ENCODE peak calls at places on chromosomes 4 and X, in nine cellular contexts. Y is right cardiac atrium; L is CD8-positive, alpha-beta T cell; R is lung; N is cardiac muscle cell; A is Peyer's patch; Q is dorsolateral prefrontal cortex; P is tibial artery; Z is esophagus squamous epithelium. K is an unnamed sample.

GRCh38 chrX:47224266-47224895 is 5.9 kb downstream of the CDK16 start:
- DNase-seq in Y (no peak), P (peak), Z (no peak), Q (peak), R (no peak), N (no peak), L (no peak), A (no peak), K (no peak)

GRCh38 chr4:57231781-57232180 is 121.6 kb upstream of the IGFBP7 start:
- DNase-seq in R (no peak), Z (no peak), Y (no peak), L (no peak), A (no peak), P (no peak), N (no peak), Q (no peak), K (peak)

GRCh38 chrX:21907250-21907649 is 33.3 kb upstream of the SMS start:
- DNase-seq in R (no peak), P (no peak), A (no peak), N (peak), Q (no peak), Z (no peak), L (no peak), Y (no peak), K (no peak)

GRCh38 chr4:150209140-150209829 is 131.0 kb downstream of the DCLK2 start:
- DNase-seq in R (peak), Z (no peak), N (peak), Q (no peak), A (peak), P (peak), Y (peak), L (no peak), K (no peak)

GRCh38 chr4:123832173-123833026 is 435.8 kb downstream of the SPRY1 start:
- DNase-seq in Y (peak), Q (no peak), A (no peak), N (peak), P (peak), L (no peak), R (peak), Z (no peak), K (peak)

GRCh38 chr4:118790544-118790943 is 45.4 kb downstream of the SEC24D start:
- DNase-seq in A (no peak), L (no peak), P (no peak), Q (no peak), R (no peak), Z (no peak), N (no peak), Y (no peak), K (no peak)

GRCh38 chr4:24203896-24204295 is 314.0 kb upstream of the PPARGC1A start:
- DNase-seq in R (no peak), P (no peak), Y (no peak), A (no peak), N (peak), Q (no peak), Z (no peak), L (no peak), K (no peak)

GRCh38 chr4:135283934-135284333 is 1082.3 kb upstream of the PABPC4L start:
- DNase-seq in Z (no peak), A (no peak), Q (no peak), Y (no peak), R (no peak), L (no peak), N (no peak), P (no peak), K (no peak)

GRCh38 chr4:89753601-89754066 is 83.3 kb downstream of the SNCA start:
- DNase-seq in P (no peak), R (no peak), Q (no peak), A (no peak), L (no peak), N (peak), Z (no peak), Y (no peak), K (peak)

GRCh38 chr4:78726575-78726974 is 49.6 kb upstream of the BMP2K start:
- DNase-seq in R (no peak), L (no peak), A (no peak), Y (no peak), Z (no peak), P (no peak), Q (no peak), N (no peak), K (no peak)

GRCh38 chr4:31647776-31648175 is 927.6 kb downstream of the PCDH7 start:
- DNase-seq in R (no peak), Z (no peak), N (no peak), A (no peak), L (no peak), Q (no peak), P (no peak), Y (no peak), K (peak)

GRCh38 chr4:31655328-31655727 is 935.2 kb downstream of the PCDH7 start:
- DNase-seq in P (no peak), Q (no peak), L (no peak), A (no peak), N (peak), Y (no peak), Z (no peak), R (no peak), K (no peak)

GRCh38 chr4:31649878-31650277 is 929.7 kb downstream of the PCDH7 start:
- DNase-seq in A (no peak), Q (no peak), L (no peak), N (no peak), Y (no peak), P (no peak), Z (no peak), R (no peak), K (no peak)

GRCh38 chr4:31651541-31651940 is 931.4 kb downstream of the PCDH7 start:
- DNase-seq in R (no peak), Z (no peak), L (no peak), A (no peak), Y (no peak), P (no peak), N (no peak), Q (no peak), K (no peak)
- H3K27ac ChIP-seq in R (no peak), Z (no peak), L (no peak), A (no peak), Y (no peak), P (no peak), N (no peak), Q (no peak), K (no peak)

GRCh38 chrX:103629295-103630170 is 758 bp downstream of the TCEAL1 start:
- DNase-seq in A (peak), L (peak), Q (peak), N (peak), R (peak), P (peak), Y (peak), Z (no peak), K (no peak)
- H3K27ac ChIP-seq in A (peak), L (peak), Q (peak), N (peak), R (peak), P (peak), Y (peak), Z (peak), K (peak)

DNA sequence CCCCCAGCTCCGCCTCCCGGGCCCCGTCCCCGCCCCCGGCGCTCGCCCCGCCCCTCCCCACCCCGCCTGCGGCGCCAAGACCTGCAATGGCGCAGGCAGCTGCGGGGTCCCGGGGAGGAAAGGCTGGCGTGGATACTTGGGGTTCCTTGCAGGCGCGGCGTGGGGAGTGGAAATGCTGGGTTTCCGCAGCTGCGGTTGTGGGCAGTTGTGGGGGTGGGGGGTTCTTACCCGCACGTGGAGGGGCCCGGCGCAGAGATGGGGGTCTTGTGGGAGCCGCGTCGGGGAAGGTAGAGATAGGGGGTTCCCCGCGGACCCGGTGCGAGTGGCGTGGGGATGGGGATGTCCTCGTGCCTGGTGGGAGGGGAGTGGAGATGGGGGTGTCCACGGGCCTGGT is 678 bp upstream of the ASMTL start:
- DNase-seq in R (peak), Q (no peak), P (no peak), Y (peak), A (no peak), N (no peak), L (no peak), Z (no peak), K (no peak)
- H3K27ac ChIP-seq in R (peak), Q (peak), P (peak), Y (peak), A (peak), N (peak), L (peak), Z (peak), K (peak)

GRCh38 chrX:13266641-13267420 is 53.0 kb downstream of the ATXN3L start:
- DNase-seq in Z (no peak), A (no peak), L (no peak), Y (no peak), R (no peak), Q (no peak), P (no peak), N (no peak), K (no peak)
- H3K27ac ChIP-seq in Z (no peak), A (no peak), L (no peak), Y (no peak), R (no peak), Q (no peak), P (no peak), N (no peak), K (peak)

GRCh38 chr4:168551945-168552695 is 55.3 kb downstream of the PALLD start:
- DNase-seq in Q (no peak), Z (no peak), N (no peak), L (no peak), R (no peak), P (no peak), A (no peak), Y (no peak), K (no peak)

GRCh38 chr4:168551211-168551610 is 54.4 kb downstream of the PALLD start:
- DNase-seq in Z (no peak), A (no peak), L (no peak), N (peak), P (no peak), R (no peak), Y (no peak), Q (no peak), K (no peak)

GRCh38 chr4:168549145-168549544 is 52.3 kb downstream of the PALLD start:
- DNase-seq in Y (no peak), R (no peak), Q (no peak), L (no peak), A (no peak), Z (no peak), P (no peak), N (no peak), K (no peak)

GRCh38 chr4:168553714-168554370 is 57.0 kb downstream of the PALLD start:
- DNase-seq in Y (no peak), N (no peak), L (no peak), R (no peak), P (no peak), Q (no peak), A (no peak), Z (no peak), K (no peak)

DNA sequence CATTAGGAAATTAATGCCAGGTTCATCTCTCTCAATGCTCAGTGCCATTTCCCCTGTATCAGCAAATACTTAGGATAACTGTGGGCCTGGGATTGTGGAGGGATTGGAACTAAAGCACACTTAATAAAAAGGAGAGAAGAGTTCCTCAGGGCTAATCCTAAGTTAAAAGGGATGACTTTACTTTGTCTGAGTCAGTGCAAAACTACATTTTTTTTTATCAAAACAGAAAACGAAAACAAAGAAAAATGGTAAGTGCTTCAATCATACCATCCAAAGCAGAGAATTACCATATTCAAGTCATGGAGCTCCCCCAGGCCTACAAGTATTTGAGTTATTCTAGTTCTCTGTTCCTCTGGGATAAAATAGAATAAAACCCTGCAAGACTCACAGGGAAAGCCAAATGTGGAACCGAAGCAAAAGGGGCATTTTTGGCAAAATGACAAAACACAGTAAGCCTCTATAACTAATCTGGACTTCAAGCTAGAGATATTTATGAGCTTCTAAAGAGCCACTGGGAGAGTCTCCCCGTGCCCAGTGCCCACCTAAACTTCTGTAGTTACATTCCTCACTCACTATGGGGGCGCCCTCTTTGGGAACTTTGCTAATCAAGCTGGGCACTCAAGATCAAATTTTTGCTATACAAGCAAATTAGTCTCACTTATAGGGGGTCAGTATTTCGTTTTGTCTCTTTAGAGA is 53.4 kb downstream of the PALLD start:
- DNase-seq in L (no peak), Q (no peak), Y (no peak), R (no peak), Z (no peak), P (no peak), A (no peak), N (no peak), K (no peak)
- H3K27ac ChIP-seq in L (no peak), Q (no peak), Y (no peak), R (peak), Z (no peak), P (no peak), A (no peak), N (no peak), K (no peak)

GRCh38 chrX:16512401-16512776 is 137.6 kb upstream of the S100G start:
- DNase-seq in L (no peak), R (no peak), Y (no peak), A (no peak), Z (no peak), N (no peak), Q (no peak), P (no peak), K (no peak)
- H3K27ac ChIP-seq in L (no peak), R (no peak), Y (no peak), A (no peak), Z (no peak), N (peak), Q (no peak), P (no peak), K (no peak)

GRCh38 chrX:67415937-67416336 is 127.9 kb upstream of the AR start:
- DNase-seq in N (no peak), L (no peak), A (no peak), P (no peak), R (no peak), Q (no peak), Y (no peak), Z (no peak), K (no peak)
- H3K27ac ChIP-seq in N (no peak), L (no peak), A (no peak), P (no peak), R (no peak), Q (no peak), Y (no peak), Z (no peak), K (no peak)

K was measured in epithelial cell of prostate.